ENCODE peak calls at places on chromosomes 7 and 10, in eight cellular contexts. One of them, this sample, is unnamed.

GRCh38 chr10:46538155-46538554 is 18.3 kb downstream of the GPRIN2 start:
- DNase-seq in Peyer's patch: no peak
- DNase-seq in astrocyte of the cerebellum: no peak
- DNase-seq in A549: no peak
- DNase-seq in GM12865: no peak
- DNase-seq in astrocyte of the spinal cord: no peak
- DNase-seq in uterus: no peak
- DNase-seq in fibroblast of lung: no peak
- DNase-seq in this sample: no peak

GRCh38 chr7:37353949-37354660 is 94.6 kb downstream of the ELMO1 start:
- DNase-seq in Peyer's patch: no peak
- DNase-seq in astrocyte of the cerebellum: no peak
- DNase-seq in A549: no peak
- DNase-seq in GM12865: no peak
- DNase-seq in astrocyte of the spinal cord: no peak
- DNase-seq in uterus: no peak
- DNase-seq in fibroblast of lung: no peak
- DNase-seq in this sample: no peak

GRCh38 chr10:132634947-132635271 is 97.3 kb downstream of the INPP5A start:
- DNase-seq in Peyer's patch: no peak
- DNase-seq in astrocyte of the cerebellum: no peak
- DNase-seq in A549: no peak
- DNase-seq in GM12865: no peak
- DNase-seq in astrocyte of the spinal cord: no peak
- DNase-seq in uterus: no peak
- DNase-seq in fibroblast of lung: no peak
- DNase-seq in this sample: no peak

GRCh38 chr7:87140271-87140748 is 11.9 kb upstream of the DMTF1 start:
- DNase-seq in Peyer's patch: no peak
- DNase-seq in astrocyte of the cerebellum: no peak
- DNase-seq in A549: no peak
- DNase-seq in GM12865: no peak
- DNase-seq in astrocyte of the spinal cord: no peak
- DNase-seq in uterus: no peak
- DNase-seq in fibroblast of lung: no peak
- DNase-seq in this sample: no peak

GRCh38 chr7:17266559-17266958 is 31.9 kb upstream of the AHR start:
- DNase-seq in Peyer's patch: no peak
- DNase-seq in astrocyte of the cerebellum: no peak
- DNase-seq in A549: no peak
- DNase-seq in GM12865: no peak
- DNase-seq in astrocyte of the spinal cord: no peak
- DNase-seq in uterus: no peak
- DNase-seq in fibroblast of lung: peak; percentile 1
- DNase-seq in this sample: no peak

GRCh38 chr10:122126763-122127659 is 138.0 kb downstream of the TACC2 start:
- DNase-seq in Peyer's patch: no peak
- DNase-seq in astrocyte of the cerebellum: peak; percentile 89
- DNase-seq in A549: peak; percentile 80
- DNase-seq in GM12865: no peak
- DNase-seq in astrocyte of the spinal cord: peak; percentile 94
- DNase-seq in uterus: peak; percentile 41
- DNase-seq in fibroblast of lung: peak; percentile 96
- DNase-seq in this sample: peak; percentile 94

GRCh38 chr10:113612154-113612553 is 51.7 kb downstream of the NRAP start:
- DNase-seq in Peyer's patch: no peak
- DNase-seq in astrocyte of the cerebellum: no peak
- DNase-seq in A549: no peak
- DNase-seq in GM12865: no peak
- DNase-seq in astrocyte of the spinal cord: no peak
- DNase-seq in uterus: no peak
- DNase-seq in fibroblast of lung: no peak
- DNase-seq in this sample: no peak

GRCh38 chr10:98589691-98590090 is 143.0 kb upstream of the HPS1 start:
- DNase-seq in Peyer's patch: no peak
- DNase-seq in astrocyte of the cerebellum: no peak
- DNase-seq in A549: no peak
- DNase-seq in GM12865: no peak
- DNase-seq in astrocyte of the spinal cord: no peak
- DNase-seq in uterus: no peak
- DNase-seq in fibroblast of lung: no peak
- DNase-seq in this sample: no peak

GRCh38 chr7:124191713-124192112 is 158.8 kb upstream of the TMEM229A start:
- DNase-seq in Peyer's patch: no peak
- DNase-seq in astrocyte of the cerebellum: no peak
- DNase-seq in A549: no peak
- DNase-seq in GM12865: no peak
- DNase-seq in astrocyte of the spinal cord: no peak
- DNase-seq in uterus: no peak
- DNase-seq in fibroblast of lung: no peak
- DNase-seq in this sample: no peak

GRCh38 chr10:90161-90560 is 41.1 kb upstream of the TUBB8 start:
- DNase-seq in Peyer's patch: no peak
- DNase-seq in astrocyte of the cerebellum: no peak
- DNase-seq in A549: no peak
- DNase-seq in GM12865: no peak
- DNase-seq in astrocyte of the spinal cord: no peak
- DNase-seq in uterus: no peak
- DNase-seq in fibroblast of lung: no peak
- DNase-seq in this sample: no peak

GRCh38 chr7:25391295-25391861 is 163.1 kb upstream of the NPVF start:
- DNase-seq in Peyer's patch: no peak
- DNase-seq in astrocyte of the cerebellum: peak; percentile 8
- DNase-seq in A549: peak; percentile 7
- DNase-seq in GM12865: no peak
- DNase-seq in astrocyte of the spinal cord: peak; percentile 34
- DNase-seq in uterus: no peak
- DNase-seq in fibroblast of lung: peak; percentile 72
- DNase-seq in this sample: peak; percentile 40

GRCh38 chr7:147478751-147479150 is 1111.8 kb upstream of the C7orf33 start:
- DNase-seq in Peyer's patch: no peak
- DNase-seq in astrocyte of the cerebellum: no peak
- DNase-seq in A549: no peak
- DNase-seq in GM12865: no peak
- DNase-seq in astrocyte of the spinal cord: no peak
- DNase-seq in uterus: no peak
- DNase-seq in fibroblast of lung: no peak
- DNase-seq in this sample: no peak

GRCh38 chr7:110922906-110923305 is 168.0 kb upstream of the LRRN3 start:
- DNase-seq in Peyer's patch: no peak
- DNase-seq in astrocyte of the cerebellum: peak; percentile 6
- DNase-seq in A549: peak; percentile 41
- DNase-seq in GM12865: no peak
- DNase-seq in astrocyte of the spinal cord: peak; percentile 62
- DNase-seq in uterus: no peak
- DNase-seq in fibroblast of lung: peak; percentile 80
- DNase-seq in this sample: peak; percentile 45

GRCh38 chr10:88833722-88834121 is 17.9 kb downstream of the ANKRD22 start:
- DNase-seq in Peyer's patch: peak; percentile 26
- DNase-seq in astrocyte of the cerebellum: no peak
- DNase-seq in A549: no peak
- DNase-seq in GM12865: no peak
- DNase-seq in astrocyte of the spinal cord: no peak
- DNase-seq in uterus: no peak
- DNase-seq in fibroblast of lung: no peak
- DNase-seq in this sample: no peak

GRCh38 chr7:137546671-137547070 is 203.1 kb upstream of the PTN start:
- DNase-seq in Peyer's patch: no peak
- DNase-seq in astrocyte of the cerebellum: no peak
- DNase-seq in A549: no peak
- DNase-seq in GM12865: no peak
- DNase-seq in astrocyte of the spinal cord: peak; percentile 24
- DNase-seq in uterus: no peak
- DNase-seq in fibroblast of lung: peak; percentile 14
- DNase-seq in this sample: peak; percentile 22

GRCh38 chr7:17944720-17945119 is 4.4 kb upstream of the SNX13 start:
- DNase-seq in Peyer's patch: no peak
- DNase-seq in astrocyte of the cerebellum: no peak
- DNase-seq in A549: no peak
- DNase-seq in GM12865: no peak
- DNase-seq in astrocyte of the spinal cord: no peak
- DNase-seq in uterus: no peak
- DNase-seq in fibroblast of lung: no peak
- DNase-seq in this sample: no peak

GRCh38 chr10:51804861-51805260 is 105.5 kb upstream of the CSTF2T start:
- DNase-seq in Peyer's patch: no peak
- DNase-seq in astrocyte of the cerebellum: no peak
- DNase-seq in A549: no peak
- DNase-seq in GM12865: no peak
- DNase-seq in astrocyte of the spinal cord: peak; percentile 14
- DNase-seq in uterus: no peak
- DNase-seq in fibroblast of lung: peak; percentile 69
- DNase-seq in this sample: peak; percentile 7

GRCh38 chr10:97444212-97444611 is 1.6 kb downstream of the EXOSC1 start:
- DNase-seq in Peyer's patch: no peak
- DNase-seq in astrocyte of the cerebellum: no peak
- DNase-seq in A549: no peak
- DNase-seq in GM12865: no peak
- DNase-seq in astrocyte of the spinal cord: no peak
- DNase-seq in uterus: no peak
- DNase-seq in fibroblast of lung: no peak
- DNase-seq in this sample: no peak

GRCh38 chr7:8147004-8147403 is 115.0 kb downstream of the ICA1 start:
- DNase-seq in Peyer's patch: no peak
- DNase-seq in astrocyte of the cerebellum: no peak
- DNase-seq in A549: no peak
- DNase-seq in GM12865: no peak
- DNase-seq in astrocyte of the spinal cord: no peak
- DNase-seq in uterus: no peak
- DNase-seq in fibroblast of lung: no peak
- DNase-seq in this sample: no peak

GRCh38 chr10:49281461-49281860 is 17.5 kb upstream of the C10orf71 start:
- DNase-seq in Peyer's patch: no peak
- DNase-seq in astrocyte of the cerebellum: no peak
- DNase-seq in A549: no peak
- DNase-seq in GM12865: no peak
- DNase-seq in astrocyte of the spinal cord: no peak
- DNase-seq in uterus: no peak
- DNase-seq in fibroblast of lung: no peak
- DNase-seq in this sample: no peak

GRCh38 chr7:100801833-100802568 is 25.3 kb downstream of the EPHB4 start:
- DNase-seq in Peyer's patch: no peak
- DNase-seq in astrocyte of the cerebellum: peak; percentile 40
- DNase-seq in A549: peak; percentile 89
- DNase-seq in GM12865: no peak
- DNase-seq in astrocyte of the spinal cord: peak; percentile 84
- DNase-seq in uterus: peak; percentile 75
- DNase-seq in fibroblast of lung: peak; percentile 89
- DNase-seq in this sample: peak; percentile 95

DNA sequence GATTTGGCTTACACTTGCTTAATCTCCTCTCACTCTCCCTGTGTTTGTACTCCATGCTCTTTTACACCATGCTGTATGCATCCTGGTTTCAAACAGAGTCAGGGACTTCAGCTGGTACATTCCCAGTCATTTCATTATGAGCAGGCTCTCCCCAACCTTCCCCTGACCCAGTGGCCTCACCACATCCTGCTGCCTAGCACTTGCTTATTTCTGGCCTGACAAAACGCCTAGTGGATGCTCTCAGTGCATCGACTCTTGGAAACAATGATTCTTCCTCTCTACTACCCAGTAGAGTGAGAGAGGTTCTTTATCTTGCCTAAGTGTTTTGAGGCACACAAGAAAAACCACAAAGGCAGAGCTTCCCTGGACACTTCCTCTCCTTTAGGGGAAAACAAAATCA is 63.4 kb downstream of the CAV1 start:
- DNase-seq in Peyer's patch: no peak
- DNase-seq in astrocyte of the cerebellum: no peak
- DNase-seq in A549: no peak
- DNase-seq in GM12865: peak; percentile 78
- DNase-seq in astrocyte of the spinal cord: peak; percentile 83
- DNase-seq in uterus: no peak
- DNase-seq in fibroblast of lung: peak; percentile 73
- DNase-seq in this sample: peak; percentile 64
- H3K4me3 ChIP-seq in Peyer's patch: no peak overlapping the region
- H3K4me3 ChIP-seq in astrocyte of the cerebellum: no peak overlapping the region
- H3K4me3 ChIP-seq in A549: no peak overlapping the region
- H3K4me3 ChIP-seq in GM12865: no peak overlapping the region
- H3K4me3 ChIP-seq in astrocyte of the spinal cord: no peak overlapping the region
- H3K4me3 ChIP-seq in uterus: no peak overlapping the region
- H3K4me3 ChIP-seq in fibroblast of lung: no peak overlapping the region
- H3K4me3 ChIP-seq in this sample: no peak overlapping the region

GRCh38 chr7:36155811-36156361 is 2.8 kb downstream of the EEPD1 start:
- DNase-seq in Peyer's patch: no peak
- DNase-seq in astrocyte of the cerebellum: peak; percentile 38
- DNase-seq in A549: no peak
- DNase-seq in GM12865: no peak
- DNase-seq in astrocyte of the spinal cord: peak; percentile 56
- DNase-seq in uterus: no peak
- DNase-seq in fibroblast of lung: peak; percentile 50
- DNase-seq in this sample: peak; percentile 56
- TF ChIP-seq CTCF in Peyer's patch: no peak
- TF ChIP-seq CTCF in astrocyte of the cerebellum: no peak
- TF ChIP-seq CTCF in A549: no peak
- TF ChIP-seq CTCF in GM12865: no peak
- TF ChIP-seq CTCF in astrocyte of the spinal cord: no peak
- TF ChIP-seq CTCF in uterus: no peak
- TF ChIP-seq CTCF in fibroblast of lung: no peak
- TF ChIP-seq CTCF in this sample: no peak

GRCh38 chr7:99767662-99768061 is 16.3 kb downstream of the CYP3A4 start:
- DNase-seq in Peyer's patch: no peak
- DNase-seq in astrocyte of the cerebellum: no peak
- DNase-seq in A549: no peak
- DNase-seq in GM12865: peak; percentile 71
- DNase-seq in astrocyte of the spinal cord: no peak
- DNase-seq in uterus: no peak
- DNase-seq in fibroblast of lung: no peak
- DNase-seq in this sample: no peak

GRCh38 chr7:99762680-99763327 is 21.2 kb downstream of the CYP3A4 start:
- DNase-seq in Peyer's patch: no peak
- DNase-seq in astrocyte of the cerebellum: peak; percentile 32
- DNase-seq in A549: no peak
- DNase-seq in GM12865: no peak
- DNase-seq in astrocyte of the spinal cord: peak; percentile 74
- DNase-seq in uterus: no peak
- DNase-seq in fibroblast of lung: peak; percentile 82
- DNase-seq in this sample: peak; percentile 25

GRCh38 chr7:99766484-99767099 is 17.4 kb downstream of the CYP3A4 start:
- DNase-seq in Peyer's patch: no peak
- DNase-seq in astrocyte of the cerebellum: no peak
- DNase-seq in A549: no peak
- DNase-seq in GM12865: no peak
- DNase-seq in astrocyte of the spinal cord: no peak
- DNase-seq in uterus: no peak
- DNase-seq in fibroblast of lung: no peak
- DNase-seq in this sample: no peak

GRCh38 chr7:99768471-99768870 is 15.5 kb downstream of the CYP3A4 start:
- DNase-seq in Peyer's patch: no peak
- DNase-seq in astrocyte of the cerebellum: no peak
- DNase-seq in A549: no peak
- DNase-seq in GM12865: peak; percentile 24
- DNase-seq in astrocyte of the spinal cord: no peak
- DNase-seq in uterus: no peak
- DNase-seq in fibroblast of lung: no peak
- DNase-seq in this sample: no peak

GRCh38 chr7:99764478-99764877 is 19.5 kb downstream of the CYP3A4 start:
- DNase-seq in Peyer's patch: no peak
- DNase-seq in astrocyte of the cerebellum: no peak
- DNase-seq in A549: no peak
- DNase-seq in GM12865: no peak
- DNase-seq in astrocyte of the spinal cord: no peak
- DNase-seq in uterus: no peak
- DNase-seq in fibroblast of lung: no peak
- DNase-seq in this sample: no peak
- H3K4me3 ChIP-seq in Peyer's patch: no peak overlapping the region
- H3K4me3 ChIP-seq in astrocyte of the cerebellum: no peak overlapping the region
- H3K4me3 ChIP-seq in A549: no peak overlapping the region
- H3K4me3 ChIP-seq in GM12865: no peak overlapping the region
- H3K4me3 ChIP-seq in astrocyte of the spinal cord: no peak overlapping the region
- H3K4me3 ChIP-seq in uterus: no peak overlapping the region
- H3K4me3 ChIP-seq in fibroblast of lung: no peak overlapping the region
- H3K4me3 ChIP-seq in this sample: no peak overlapping the region

GRCh38 chr10:129877773-129878371 is 86.2 kb downstream of the EBF3 start:
- DNase-seq in Peyer's patch: no peak
- DNase-seq in astrocyte of the cerebellum: no peak
- DNase-seq in A549: peak; percentile 22
- DNase-seq in GM12865: peak; percentile 23
- DNase-seq in astrocyte of the spinal cord: no peak
- DNase-seq in uterus: no peak
- DNase-seq in fibroblast of lung: no peak
- DNase-seq in this sample: no peak
- TF ChIP-seq CTCF in Peyer's patch: peak; percentile 18
- TF ChIP-seq CTCF in astrocyte of the cerebellum: no peak
- TF ChIP-seq CTCF in A549: peak; percentile 32
- TF ChIP-seq CTCF in GM12865: peak; percentile 56
- TF ChIP-seq CTCF in astrocyte of the spinal cord: peak; percentile 25
- TF ChIP-seq CTCF in uterus: no peak
- TF ChIP-seq CTCF in fibroblast of lung: no peak
- TF ChIP-seq CTCF in this sample: no peak

This sample was measured in fibroblast of villous mesenchyme.